ENCODE peak calls at places on chromosome X, in eight cellular contexts. D, A, C, R, B, K, U and S are unnamed samples.

GRCh38 chrX:97683256-97683655 is 799.5 kb downstream of the RPA4 start:
- DNase-seq in D (no peak), A (no peak), C (peak), R (no peak), B (no peak), K (no peak), U (no peak), S (no peak)

GRCh38 chrX:10665681-10666080 is 45.3 kb upstream of the MID1 start:
- DNase-seq in D (no peak), A (no peak), C (no peak), R (no peak), B (no peak), K (no peak), U (no peak), S (no peak)

GRCh38 chrX:150438165-150438564 is 75.0 kb downstream of the MAMLD1 start:
- DNase-seq in D (no peak), A (no peak), C (no peak), R (no peak), B (no peak), K (no peak), U (no peak), S (no peak)

GRCh38 chrX:39477438-39478120 is 620.2 kb downstream of the BCOR start:
- DNase-seq in D (peak), A (no peak), C (peak), R (no peak), B (peak), K (no peak), U (no peak), S (peak)

GRCh38 chrX:151789179-151789800 is 54.7 kb downstream of the CNGA2 start:
- DNase-seq in D (no peak), A (no peak), C (peak), R (peak), B (no peak), K (no peak), U (no peak), S (peak)

GRCh38 chrX:14409341-14409740 is 120.0 kb upstream of the GLRA2 start:
- DNase-seq in D (no peak), A (peak), C (no peak), R (no peak), B (no peak), K (no peak), U (no peak), S (peak)

GRCh38 chrX:118761950-118762725 is 34.7 kb downstream of the IL13RA1 start:
- DNase-seq in D (peak), A (peak), C (no peak), R (no peak), B (no peak), K (no peak), U (no peak), S (no peak)

GRCh38 chrX:39017062-39017461 is 215.8 kb downstream of the MID1IP1 start:
- DNase-seq in D (no peak), A (no peak), C (no peak), R (no peak), B (no peak), K (no peak), U (no peak), S (no peak)

GRCh38 chrX:129629837-129630236 is 24.9 kb downstream of the APLN start:
- DNase-seq in D (no peak), A (no peak), C (no peak), R (peak), B (no peak), K (no peak), U (no peak), S (no peak)

GRCh38 chrX:15930585-15930984 is 76.0 kb upstream of the AP1S2 start:
- DNase-seq in D (peak), A (peak), C (no peak), R (no peak), B (no peak), K (no peak), U (no peak), S (no peak)

GRCh38 chrX:73215263-73215662 is 612 bp upstream of the NAP1L2 start:
- DNase-seq in D (peak), A (no peak), C (no peak), R (no peak), B (no peak), K (no peak), U (no peak), S (no peak)
- H3K27ac ChIP-seq in D (no peak), A (no peak), C (no peak), R (peak), B (peak), K (no peak), U (no peak), S (no peak)

GRCh38 chrX:46354481-46354880 is 190.7 kb downstream of the ZNF674 start:
- DNase-seq in D (no peak), A (no peak), C (no peak), R (no peak), B (no peak), K (no peak), U (no peak), S (no peak)
- H3K27ac ChIP-seq in D (no peak), A (no peak), C (no peak), R (no peak), B (no peak), K (no peak), U (no peak), S (no peak)

GRCh38 chrX:19625612-19626011 is 110.3 kb upstream of the MAP3K15 start:
- DNase-seq in D (no peak), A (no peak), C (peak), R (no peak), B (no peak), K (no peak), U (no peak), S (no peak)
- H3K27ac ChIP-seq in D (no peak), A (no peak), C (no peak), R (no peak), B (peak), K (no peak), U (no peak), S (no peak)

GRCh38 chrX:1355131-1355799 is 18.7 kb downstream of the IL3RA start:
- DNase-seq in D (peak), A (no peak), C (no peak), R (no peak), B (no peak), K (no peak), U (no peak), S (no peak)
- H3K27ac ChIP-seq in D (peak), A (no peak), C (no peak), R (no peak), B (peak), K (no peak), U (no peak), S (no peak)

GRCh38 chrX:19670854-19671620 is 155.7 kb upstream of the MAP3K15 start:
- DNase-seq in D (peak), A (peak), C (peak), R (peak), B (no peak), K (no peak), U (peak), S (peak)
- H3K27ac ChIP-seq in D (peak), A (no peak), C (peak), R (no peak), B (no peak), K (peak), U (peak), S (peak)

GRCh38 chrX:84188320-84188834 is 378 bp upstream of the RPS6KA6 start:
- DNase-seq in D (peak), A (no peak), C (peak), R (peak), B (no peak), K (no peak), U (no peak), S (peak)

GRCh38 chrX:84187501-84188319 is at the start of gene RPS6KA6:
- DNase-seq in D (peak), A (no peak), C (peak), R (peak), B (no peak), K (no peak), U (no peak), S (peak)

GRCh38 chrX:84186603-84187358 is 1.2 kb downstream of the RPS6KA6 start:
- DNase-seq in D (peak), A (no peak), C (peak), R (no peak), B (no peak), K (no peak), U (no peak), S (peak)

DNA sequence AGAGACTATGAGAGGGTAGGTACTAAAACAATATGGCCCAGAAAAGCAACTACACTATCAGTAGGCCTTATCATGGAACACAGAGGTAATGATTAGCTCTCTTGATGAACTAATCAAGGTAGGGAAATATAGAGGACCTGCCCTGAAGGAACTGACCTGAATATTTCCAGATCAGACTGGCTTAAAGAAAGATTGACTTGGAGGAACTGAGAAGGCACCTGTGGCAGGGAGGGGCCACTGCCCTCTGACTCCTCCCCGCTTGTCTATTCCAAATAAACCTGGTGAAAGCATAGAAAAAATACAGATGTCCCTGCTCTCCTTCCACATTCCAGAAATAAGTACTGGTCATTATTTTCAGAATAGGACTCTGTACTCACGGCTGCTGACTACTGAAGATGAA is 5.5 kb downstream of the RPS6KA6 start:
- DNase-seq in D (no peak), A (no peak), C (peak), R (no peak), B (no peak), K (no peak), U (no peak), S (peak)
- H3K27ac ChIP-seq in D (no peak), A (no peak), C (peak), R (no peak), B (no peak), K (no peak), U (no peak), S (peak)